ENCODE peak calls at places on chromosomes 5 and 9, in nine cellular contexts. X is stomach; J is cardiac muscle cell; H is AG09319; I is lower leg skin; Q is H9; T is GM12878; U is WERI-Rb-1; W is CD4-positive, alpha-beta T cell. O is an unnamed sample.

GRCh38 chr5:40441733-40442132 is 238.0 kb upstream of the PTGER4 start:
- DNase-seq in X (no peak), J (no peak), H (no peak), I (no peak), Q (no peak), T (no peak), U (no peak), W (no peak), O (no peak)

GRCh38 chr9:42852133-42852532 is 668.7 kb downstream of the SPATA31A6 start:
- DNase-seq in X (no peak), J (peak), H (no peak), I (no peak), Q (peak), T (no peak), U (peak), W (no peak), O (peak)

GRCh38 chr5:179267671-179268071 is 77.6 kb downstream of the ADAMTS2 start:
- DNase-seq in X (peak), J (no peak), H (no peak), I (peak), Q (peak), T (no peak), U (no peak), W (no peak), O (no peak)

GRCh38 chr9:81317939-81318338 is 371.4 kb downstream of the TLE1 start:
- DNase-seq in X (no peak), J (no peak), H (peak), I (no peak), Q (no peak), T (no peak), U (peak), W (no peak), O (no peak)

GRCh38 chr9:96038271-96038670 is 162.8 kb downstream of the ERCC6L2 start:
- DNase-seq in X (no peak), J (no peak), H (no peak), I (no peak), Q (no peak), T (no peak), U (no peak), W (no peak), O (no peak)

GRCh38 chr5:81853005-81853357 is 102.1 kb upstream of the SSBP2 start:
- DNase-seq in X (no peak), J (no peak), H (no peak), I (no peak), Q (no peak), T (no peak), U (peak), W (no peak), O (no peak)

GRCh38 chr5:1799110-1799601 is 481 bp downstream of the MRPL36 start:
- DNase-seq in X (no peak), J (peak), H (no peak), I (no peak), Q (no peak), T (no peak), U (peak), W (no peak), O (peak)

GRCh38 chr5:78221964-78222451 is 72.5 kb downstream of the AP3B1 start:
- DNase-seq in X (no peak), J (no peak), H (peak), I (no peak), Q (peak), T (peak), U (peak), W (no peak), O (no peak)

GRCh38 chr5:161183559-161183958 is 331.5 kb upstream of the ATP10B start:
- DNase-seq in X (no peak), J (no peak), H (no peak), I (no peak), Q (no peak), T (no peak), U (no peak), W (no peak), O (no peak)

GRCh38 chr5:146466521-146467349 is 19.6 kb downstream of the TCERG1 start:
- DNase-seq in X (no peak), J (peak), H (no peak), I (no peak), Q (no peak), T (no peak), U (no peak), W (no peak), O (no peak)

GRCh38 chr5:81779935-81780266 is 29.0 kb upstream of the SSBP2 start:
- DNase-seq in X (no peak), J (no peak), H (no peak), I (no peak), Q (no peak), T (no peak), U (no peak), W (no peak), O (no peak)

GRCh38 chr9:93136693-93137092 is 2.6 kb upstream of the NINJ1 start:
- DNase-seq in X (no peak), J (no peak), H (no peak), I (no peak), Q (no peak), T (no peak), U (no peak), W (no peak), O (no peak)

GRCh38 chr9:4792572-4793411 is at the start of gene RCL1:
- DNase-seq in X (peak), J (peak), H (peak), I (peak), Q (peak), T (peak), U (peak), W (peak), O (peak)

GRCh38 chr9:28234899-28235277 is 661.6 kb upstream of the C9orf72 start:
- DNase-seq in X (no peak), J (no peak), H (peak), I (no peak), Q (no peak), T (no peak), U (no peak), W (no peak), O (no peak)

GRCh38 chr9:125494555-125494920 is 212.5 kb downstream of the MAPKAP1 start:
- DNase-seq in X (no peak), J (no peak), H (no peak), I (no peak), Q (no peak), T (no peak), U (no peak), W (no peak), O (no peak)

GRCh38 chr9:18614116-18614515 is 140.2 kb downstream of the ADAMTSL1 start:
- DNase-seq in X (no peak), J (no peak), H (no peak), I (no peak), Q (no peak), T (no peak), U (no peak), W (no peak), O (no peak)

GRCh38 chr9:130015353-130016019 is 27.5 kb downstream of the FNBP1 start:
- DNase-seq in X (no peak), J (no peak), H (no peak), I (no peak), Q (no peak), T (no peak), U (no peak), W (no peak), O (no peak)

GRCh38 chr5:16983022-16983639 is 47.0 kb upstream of the MYO10 start:
- DNase-seq in X (no peak), J (no peak), H (no peak), I (peak), Q (no peak), T (no peak), U (no peak), W (no peak), O (no peak)

GRCh38 chr5:147208134-147208533 is 26.7 kb upstream of the STK32A start:
- DNase-seq in X (no peak), J (no peak), H (no peak), I (no peak), Q (no peak), T (no peak), U (no peak), W (no peak), O (no peak)

GRCh38 chr5:149447373-149448367 is 68.6 kb upstream of the IL17B start:
- DNase-seq in X (no peak), J (no peak), H (no peak), I (no peak), Q (no peak), T (no peak), U (no peak), W (no peak), O (no peak)

GRCh38 chr5:174283176-174283575 is 237.7 kb downstream of the NSG2 start:
- DNase-seq in X (no peak), J (no peak), H (no peak), I (peak), Q (no peak), T (no peak), U (no peak), W (no peak), O (no peak)

GRCh38 chr9:99025616-99026270 is 79.2 kb upstream of the TGFBR1 start:
- DNase-seq in X (no peak), J (no peak), H (no peak), I (no peak), Q (no peak), T (no peak), U (no peak), W (no peak), O (no peak)

GRCh38 chr9:107437716-107438115 is 51.9 kb downstream of the KLF4 start:
- DNase-seq in X (no peak), J (no peak), H (no peak), I (no peak), Q (no peak), T (no peak), U (no peak), W (no peak), O (no peak)

GRCh38 chr9:32968101-32969011 is 33.1 kb downstream of the APTX start:
- DNase-seq in X (peak), J (peak), H (no peak), I (peak), Q (no peak), T (no peak), U (peak), W (peak), O (peak)

GRCh38 chr9:110126986-110127864 is 80.7 kb downstream of the C9orf152 start:
- DNase-seq in X (peak), J (peak), H (no peak), I (no peak), Q (peak), T (no peak), U (no peak), W (no peak), O (peak)

GRCh38 chr5:179265529-179266290 is 79.6 kb downstream of the ADAMTS2 start:
- DNase-seq in X (peak), J (peak), H (peak), I (peak), Q (peak), T (no peak), U (no peak), W (no peak), O (no peak)

GRCh38 chr9:116978155-116978554 is 291.1 kb downstream of the TRIM32 start:
- DNase-seq in X (no peak), J (no peak), H (no peak), I (no peak), Q (no peak), T (no peak), U (no peak), W (no peak), O (no peak)

GRCh38 chr5:93162201-93162654 is 418.8 kb downstream of the NR2F1-AS1 start:
- DNase-seq in X (no peak), J (no peak), H (no peak), I (no peak), Q (no peak), T (no peak), U (no peak), W (no peak), O (no peak)

GRCh38 chr9:2180704-2181103 is 165.6 kb downstream of the SMARCA2 start:
- DNase-seq in X (no peak), J (no peak), H (no peak), I (no peak), Q (no peak), T (no peak), U (no peak), W (no peak), O (no peak)

GRCh38 chr5:1212271-1212670 is 10.9 kb downstream of the SLC6A19 start:
- DNase-seq in X (no peak), J (no peak), H (no peak), I (no peak), Q (no peak), T (no peak), U (no peak), W (no peak), O (no peak)

GRCh38 chr9:33416996-33417395 is 14.6 kb upstream of the AQP7 start:
- DNase-seq in X (no peak), J (no peak), H (no peak), I (no peak), Q (no peak), T (no peak), U (no peak), W (peak), O (no peak)

GRCh38 chr9:124735121-124735520 is 36.0 kb downstream of the NR6A1 start:
- DNase-seq in X (no peak), J (peak), H (no peak), I (no peak), Q (no peak), T (no peak), U (no peak), W (no peak), O (no peak)

GRCh38 chr9:26426732-26427131 is 465.9 kb downstream of the CAAP1 start:
- DNase-seq in X (no peak), J (no peak), H (no peak), I (no peak), Q (peak), T (no peak), U (peak), W (no peak), O (no peak)

GRCh38 chr5:600551-601541 is 11.3 kb upstream of the CEP72 start:
- DNase-seq in X (peak), J (no peak), H (no peak), I (peak), Q (no peak), T (no peak), U (peak), W (no peak), O (no peak)

GRCh38 chr5:15526413-15526812 is 26.4 kb downstream of the FBXL7 start:
- DNase-seq in X (no peak), J (no peak), H (no peak), I (no peak), Q (no peak), T (no peak), U (no peak), W (no peak), O (no peak)
- TF ChIP-seq CTCF in X (no peak), J (no peak), H (no peak), I (no peak), Q (peak), T (no peak), U (no peak), W (no peak), O (no peak)

DNA sequence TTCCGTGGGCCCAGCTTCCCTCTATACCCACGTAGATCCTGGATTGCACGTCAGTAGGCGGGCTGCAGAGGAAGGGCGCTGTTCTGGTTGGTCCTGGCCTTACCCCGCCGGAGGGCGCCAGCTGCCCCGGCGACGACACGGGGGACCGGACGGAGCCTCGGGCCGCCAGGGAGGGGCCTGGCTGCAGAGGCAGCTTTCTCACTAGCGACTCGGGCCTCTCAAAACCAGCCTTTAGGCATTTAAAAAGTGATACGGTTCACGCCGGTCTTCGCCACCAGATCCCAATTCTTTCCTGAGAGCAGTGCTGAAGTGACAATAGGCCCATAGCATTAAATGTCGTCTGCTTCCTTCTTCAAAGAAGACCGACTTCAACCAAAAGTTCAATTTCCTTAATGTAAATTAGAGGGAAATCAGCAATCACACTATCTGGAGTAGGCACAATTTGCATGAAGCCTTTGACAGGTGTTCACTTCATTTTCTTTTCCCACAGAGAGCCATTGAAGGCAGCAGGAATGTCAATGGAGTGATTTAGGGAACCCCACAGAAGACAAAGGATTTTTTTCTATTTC is 17.6 kb upstream of the UBE2D2 start:
- DNase-seq in X (peak), J (peak), H (no peak), I (peak), Q (peak), T (no peak), U (no peak), W (peak), O (peak)
- TF ChIP-seq CTCF in X (no peak), J (peak), H (peak), I (no peak), Q (peak), T (peak), U (no peak), W (peak), O (no peak)

GRCh38 chr9:136776947-136777346 is 12.6 kb upstream of the LCN15 start:
- DNase-seq in X (no peak), J (no peak), H (no peak), I (no peak), Q (no peak), T (no peak), U (no peak), W (no peak), O (no peak)

GRCh38 chr9:136784249-136784996 is 6.7 kb upstream of the TMEM141 start:
- DNase-seq in X (no peak), J (peak), H (no peak), I (no peak), Q (no peak), T (no peak), U (no peak), W (no peak), O (no peak)

GRCh38 chr9:136777359-136777758 is 13.0 kb upstream of the LCN15 start:
- DNase-seq in X (no peak), J (no peak), H (no peak), I (no peak), Q (no peak), T (no peak), U (no peak), W (no peak), O (no peak)

GRCh38 chr9:136782452-136782851 is 8.7 kb upstream of the TMEM141 start:
- DNase-seq in X (no peak), J (no peak), H (no peak), I (no peak), Q (no peak), T (no peak), U (no peak), W (no peak), O (no peak)

GRCh38 chr9:136779808-136780207 is 11.3 kb upstream of the TMEM141 start:
- DNase-seq in X (no peak), J (no peak), H (no peak), I (no peak), Q (no peak), T (no peak), U (no peak), W (no peak), O (no peak)
- TF ChIP-seq CTCF in X (no peak), J (no peak), H (no peak), I (no peak), Q (peak), T (no peak), U (peak), W (no peak), O (no peak)

GRCh38 chr9:76245518-76245917 is 148.7 kb downstream of the RFK start:
- DNase-seq in X (no peak), J (no peak), H (no peak), I (no peak), Q (no peak), T (no peak), U (no peak), W (no peak), O (no peak)

DNA sequence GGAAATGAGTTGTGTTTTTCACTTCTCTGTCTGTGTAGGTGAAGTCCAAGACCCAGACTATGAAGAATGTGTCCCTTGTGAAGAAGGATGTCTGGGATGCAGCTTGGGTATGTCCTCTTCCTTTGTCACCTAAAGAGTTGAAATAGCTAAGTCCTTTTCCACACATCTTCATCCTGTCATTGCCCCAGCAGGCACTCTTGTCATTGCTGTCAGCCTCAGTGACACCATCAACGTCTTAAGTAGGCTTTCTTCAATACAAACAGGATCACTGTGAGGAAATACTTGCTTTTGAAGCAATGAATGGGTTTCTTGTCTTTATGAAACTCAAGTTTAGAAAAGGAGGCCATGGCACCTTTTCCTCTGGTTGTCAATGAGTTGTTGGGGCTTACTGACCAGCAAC is 153.6 kb downstream of the RFK start:
- DNase-seq in X (no peak), J (no peak), H (no peak), I (no peak), Q (no peak), T (no peak), U (no peak), W (no peak), O (no peak)
- TF ChIP-seq CTCF in X (no peak), J (no peak), H (no peak), I (no peak), Q (no peak), T (no peak), U (no peak), W (no peak), O (no peak)

DNA sequence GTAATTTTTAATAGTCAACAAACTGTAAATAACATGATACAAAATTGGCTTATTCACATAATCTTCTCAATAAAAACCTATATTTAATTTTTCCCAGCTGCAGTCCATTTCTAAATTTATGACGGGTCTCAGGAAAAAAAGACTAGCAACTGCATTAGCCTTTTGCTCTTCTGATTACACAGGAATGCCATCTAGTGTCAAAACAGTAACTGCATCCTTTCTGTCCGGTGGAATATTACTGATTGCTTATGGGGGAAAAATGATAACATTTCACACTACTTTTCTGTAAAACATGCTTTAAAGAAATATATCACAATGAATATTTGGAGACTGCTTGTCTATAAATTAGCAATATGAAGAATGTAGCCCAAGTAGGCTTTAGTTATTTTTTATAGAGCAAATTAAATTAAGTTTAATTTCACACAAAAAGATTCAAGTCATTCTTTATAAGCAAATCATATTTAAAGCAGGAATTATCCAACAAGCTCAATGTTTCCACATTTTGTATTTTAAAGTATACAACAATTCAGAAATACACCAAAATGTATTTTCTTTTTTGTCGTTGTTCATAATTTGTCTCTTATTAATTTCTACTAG is 534.7 kb downstream of the CDH10 start:
- DNase-seq in X (no peak), J (peak), H (no peak), I (no peak), Q (no peak), T (no peak), U (no peak), W (no peak), O (no peak)
- TF ChIP-seq CTCF in X (peak), J (peak), H (peak), I (no peak), Q (peak), T (peak), U (peak), W (no peak), O (peak)

DNA sequence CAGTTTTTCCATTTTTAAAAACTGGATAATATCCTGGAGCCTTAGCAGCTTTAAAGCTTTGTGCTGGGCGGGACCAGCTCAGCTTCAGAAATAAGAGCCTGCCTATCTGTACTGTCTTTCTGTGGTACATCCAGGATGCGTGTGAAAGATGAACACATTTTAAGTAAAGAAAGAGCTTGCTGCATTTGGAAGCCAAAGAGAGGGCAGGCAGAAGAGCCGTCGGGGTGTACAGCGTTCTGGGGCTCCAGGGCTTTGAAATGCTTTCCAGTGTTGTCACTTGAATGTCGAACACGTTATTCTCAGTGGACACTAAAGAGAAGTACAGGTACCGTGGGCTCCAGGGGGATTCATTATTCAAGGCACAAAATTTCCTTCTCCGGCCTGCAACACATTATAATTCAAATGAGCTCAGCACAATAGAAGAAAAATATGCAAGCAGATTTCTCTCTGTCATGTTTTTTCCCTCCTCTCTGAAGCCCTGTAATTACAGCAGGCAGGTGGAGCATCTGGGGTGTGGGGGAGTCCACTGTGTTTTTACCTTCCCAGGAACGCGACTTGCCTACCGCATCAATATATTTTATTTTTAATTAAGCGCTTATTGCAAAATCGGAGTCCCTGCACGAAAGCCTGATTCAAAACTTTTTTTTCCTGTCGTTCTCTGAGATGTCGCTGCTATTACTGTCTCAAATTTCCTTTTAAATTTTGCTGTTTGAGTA is 293.1 kb downstream of the ZSWIM6 start:
- DNase-seq in X (no peak), J (no peak), H (no peak), I (no peak), Q (no peak), T (no peak), U (no peak), W (no peak), O (no peak)
- TF ChIP-seq CTCF in X (no peak), J (no peak), H (no peak), I (no peak), Q (no peak), T (no peak), U (no peak), W (no peak), O (no peak)

O was measured in endothelial cell.